ENCODE peak calls at places on chromosomes 7 and 10, in ten cellular contexts. G is HCT116, D is IMR-90, M is A549, K is heart left ventricle, T is upper lobe of left lung, H is right lobe of liver, W is HepG2, C is body of pancreas, X is gastrocnemius medialis. B is an unnamed sample.

GRCh38 chr10:78931333-78932083 is 137.3 kb upstream of the ZMIZ1 start:
- ATAC-seq in G (peak), D (peak), M (no peak), K (peak), T (no peak), H (no peak), W (no peak), C (no peak), X (peak), B (peak)

GRCh38 chr7:100642534-100642907 is 1.2 kb upstream of the TFR2 start:
- ATAC-seq in G (peak), D (no peak), M (peak), K (no peak), T (no peak), H (peak), W (peak), C (no peak), X (no peak), B (no peak)

GRCh38 chr7:21099432-21099831 is 312.7 kb upstream of the SP8 start:
- ATAC-seq in G (no peak), D (no peak), M (no peak), K (no peak), T (no peak), H (no peak), W (no peak), C (no peak), X (no peak), B (no peak)

GRCh38 chr10:12655940-12656339 is 306.6 kb downstream of the CAMK1D start:
- ATAC-seq in G (no peak), D (no peak), M (no peak), K (no peak), T (no peak), H (no peak), W (no peak), C (no peak), X (no peak), B (no peak)

GRCh38 chr7:48255046-48255445 is 83.8 kb downstream of the ABCA13 start:
- ATAC-seq in G (no peak), D (peak), M (no peak), K (no peak), T (no peak), H (no peak), W (no peak), C (no peak), X (no peak), B (no peak)

GRCh38 chr7:106862317-106863183 is 2.5 kb upstream of the PIK3CG start:
- ATAC-seq in G (no peak), D (peak), M (no peak), K (no peak), T (no peak), H (no peak), W (no peak), C (no peak), X (no peak), B (no peak)

GRCh38 chr10:103688451-103688850 is 166.9 kb downstream of the SH3PXD2A start:
- ATAC-seq in G (no peak), D (no peak), M (peak), K (no peak), T (no peak), H (no peak), W (no peak), C (no peak), X (no peak), B (no peak)

GRCh38 chr10:3251172-3251571 is 78.6 kb upstream of the PITRM1 start:
- ATAC-seq in G (no peak), D (no peak), M (no peak), K (no peak), T (no peak), H (no peak), W (no peak), C (no peak), X (no peak), B (no peak)

GRCh38 chr7:47435889-47436312 is 146.0 kb downstream of the TNS3 start:
- ATAC-seq in G (peak), D (peak), M (peak), K (peak), T (no peak), H (peak), W (peak), C (peak), X (peak), B (peak)

GRCh38 chr10:102769375-102770107 is 25.8 kb downstream of the WBP1L start:
- ATAC-seq in G (no peak), D (peak), M (peak), K (no peak), T (no peak), H (peak), W (peak), C (peak), X (no peak), B (no peak)

GRCh38 chr7:140977351-140978140 is 37.2 kb downstream of the MRPS33 start:
- ATAC-seq in G (no peak), D (no peak), M (no peak), K (no peak), T (no peak), H (no peak), W (no peak), C (no peak), X (no peak), B (no peak)

GRCh38 chr7:44213872-44214595 is 13.3 kb downstream of the YKT6 start:
- ATAC-seq in G (peak), D (peak), M (peak), K (no peak), T (no peak), H (peak), W (peak), C (peak), X (no peak), B (no peak)

GRCh38 chr10:35394411-35394851 is 58.1 kb downstream of the CCNY start:
- ATAC-seq in G (no peak), D (peak), M (no peak), K (no peak), T (peak), H (peak), W (no peak), C (no peak), X (no peak), B (no peak)

GRCh38 chr10:84497978-84498377 is 169.6 kb downstream of the CCSER2 start:
- ATAC-seq in G (no peak), D (no peak), M (no peak), K (no peak), T (no peak), H (peak), W (peak), C (peak), X (no peak), B (no peak)

GRCh38 chr7:155692317-155692716 is 47.9 kb downstream of the RBM33 start:
- ATAC-seq in G (no peak), D (no peak), M (no peak), K (no peak), T (no peak), H (peak), W (peak), C (peak), X (no peak), B (no peak)

GRCh38 chr7:780516-780915 is 51.8 kb upstream of the SUN1 start:
- ATAC-seq in G (no peak), D (no peak), M (no peak), K (peak), T (no peak), H (no peak), W (no peak), C (no peak), X (no peak), B (no peak)

GRCh38 chr10:63094405-63094804 is 38.7 kb upstream of the NRBF2 start:
- ATAC-seq in G (no peak), D (no peak), M (no peak), K (no peak), T (peak), H (no peak), W (no peak), C (no peak), X (no peak), B (no peak)

GRCh38 chr10:77832243-77832642 is 94.3 kb downstream of the DLG5 start:
- ATAC-seq in G (no peak), D (no peak), M (no peak), K (no peak), T (peak), H (no peak), W (no peak), C (no peak), X (peak), B (no peak)

GRCh38 chr7:55127622-55128081 is 108.8 kb downstream of the EGFR start:
- ATAC-seq in G (no peak), D (no peak), M (no peak), K (peak), T (peak), H (no peak), W (no peak), C (no peak), X (peak), B (no peak)

GRCh38 chr10:132929953-132930640 is 12.3 kb downstream of the CFAP46 start:
- ATAC-seq in G (no peak), D (no peak), M (no peak), K (no peak), T (no peak), H (no peak), W (no peak), C (no peak), X (no peak), B (no peak)

GRCh38 chr10:68647928-68648327 is 73.1 kb upstream of the CCAR1 start:
- ATAC-seq in G (no peak), D (peak), M (peak), K (no peak), T (no peak), H (no peak), W (no peak), C (peak), X (peak), B (peak)

GRCh38 chr7:157580324-157580723 is 243.5 kb downstream of the DNAJB6 start:
- ATAC-seq in G (no peak), D (no peak), M (no peak), K (no peak), T (no peak), H (no peak), W (no peak), C (no peak), X (no peak), B (no peak)

GRCh38 chr7:75739796-75740672 is 1.3 kb upstream of the HIP1 start:
- ATAC-seq in G (no peak), D (no peak), M (no peak), K (no peak), T (no peak), H (no peak), W (no peak), C (no peak), X (no peak), B (no peak)

GRCh38 chr10:47405829-47406547 is 21.9 kb upstream of the ZNF488 start:
- ATAC-seq in G (peak), D (no peak), M (peak), K (no peak), T (no peak), H (no peak), W (no peak), C (no peak), X (no peak), B (no peak)

GRCh38 chr7:98878365-98879197 is at the start of gene TRRAP:
- ATAC-seq in G (peak), D (peak), M (peak), K (peak), T (peak), H (peak), W (peak), C (peak), X (peak), B (peak)

GRCh38 chr7:158588085-158588877 is 658 bp upstream of the PTPRN2 start:
- ATAC-seq in G (peak), D (peak), M (peak), K (peak), T (no peak), H (no peak), W (peak), C (no peak), X (no peak), B (peak)

GRCh38 chr7:156999611-157000046 is 10.8 kb downstream of the MNX1 start:
- ATAC-seq in G (peak), D (no peak), M (no peak), K (no peak), T (peak), H (peak), W (peak), C (peak), X (no peak), B (no peak)

GRCh38 chr7:86969865-86970264 is 89.6 kb downstream of the ELAPOR2 start:
- ATAC-seq in G (no peak), D (no peak), M (no peak), K (no peak), T (no peak), H (no peak), W (no peak), C (no peak), X (no peak), B (no peak)

GRCh38 chr10:92108120-92108519 is 182.8 kb downstream of the CPEB3 start:
- ATAC-seq in G (no peak), D (no peak), M (no peak), K (no peak), T (no peak), H (peak), W (no peak), C (no peak), X (no peak), B (no peak)

GRCh38 chr7:47763063-47763974 is 181.4 kb upstream of the TNS3 start:
- ATAC-seq in G (peak), D (peak), M (peak), K (no peak), T (no peak), H (peak), W (peak), C (peak), X (peak), B (peak)

GRCh38 chr7:101179117-101179779 is 845 bp downstream of the NAT16 start:
- ATAC-seq in G (no peak), D (no peak), M (peak), K (no peak), T (no peak), H (no peak), W (no peak), C (no peak), X (no peak), B (no peak)

DNA sequence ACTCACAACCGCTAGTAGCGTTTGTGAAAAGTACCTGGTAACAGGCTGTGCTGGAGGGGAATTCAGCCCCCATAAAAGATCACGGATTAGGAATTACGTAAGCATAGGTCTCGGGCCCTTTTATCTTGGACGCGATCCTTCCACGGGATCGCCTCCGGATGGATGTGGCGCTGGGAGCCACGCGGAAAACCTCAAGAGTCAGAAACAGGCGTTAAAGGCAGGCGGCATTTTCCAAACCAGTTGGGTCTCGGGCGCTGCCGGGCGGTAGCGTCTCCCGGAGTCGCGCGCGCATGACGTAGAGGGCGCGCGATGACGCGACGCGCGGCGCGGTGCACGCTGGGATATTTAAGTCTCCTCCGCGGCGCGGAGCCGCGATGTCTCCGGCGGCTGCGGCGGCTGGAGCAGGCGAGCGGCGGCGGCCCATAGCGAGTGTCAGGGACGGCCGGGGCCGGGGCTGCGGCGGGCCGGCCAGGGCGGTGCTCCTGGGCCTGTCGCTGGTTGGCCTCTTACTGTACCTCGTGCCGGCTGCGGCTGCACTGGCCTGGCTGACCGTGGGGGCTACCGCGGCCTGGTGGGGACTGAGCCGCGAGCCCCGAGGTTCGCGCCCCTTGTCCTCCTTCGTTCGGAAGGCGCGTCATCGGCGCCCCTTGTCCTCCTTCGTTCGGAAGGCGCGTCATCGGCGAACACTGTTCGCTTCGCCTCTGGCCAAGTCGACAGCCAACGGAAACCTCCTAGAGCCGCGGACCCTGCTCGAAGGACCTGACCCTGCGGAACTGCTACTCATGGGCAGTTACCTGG is at the start of gene POM121:
- ATAC-seq in G (peak), D (peak), M (peak), K (peak), T (peak), H (peak), W (peak), C (peak), X (peak), B (peak)
- TF ChIP-seq POLR2A in G (peak), D (peak), M (peak), K (no peak), T (peak), H (peak), W (peak), C (peak), X (peak), B (no peak)

DNA sequence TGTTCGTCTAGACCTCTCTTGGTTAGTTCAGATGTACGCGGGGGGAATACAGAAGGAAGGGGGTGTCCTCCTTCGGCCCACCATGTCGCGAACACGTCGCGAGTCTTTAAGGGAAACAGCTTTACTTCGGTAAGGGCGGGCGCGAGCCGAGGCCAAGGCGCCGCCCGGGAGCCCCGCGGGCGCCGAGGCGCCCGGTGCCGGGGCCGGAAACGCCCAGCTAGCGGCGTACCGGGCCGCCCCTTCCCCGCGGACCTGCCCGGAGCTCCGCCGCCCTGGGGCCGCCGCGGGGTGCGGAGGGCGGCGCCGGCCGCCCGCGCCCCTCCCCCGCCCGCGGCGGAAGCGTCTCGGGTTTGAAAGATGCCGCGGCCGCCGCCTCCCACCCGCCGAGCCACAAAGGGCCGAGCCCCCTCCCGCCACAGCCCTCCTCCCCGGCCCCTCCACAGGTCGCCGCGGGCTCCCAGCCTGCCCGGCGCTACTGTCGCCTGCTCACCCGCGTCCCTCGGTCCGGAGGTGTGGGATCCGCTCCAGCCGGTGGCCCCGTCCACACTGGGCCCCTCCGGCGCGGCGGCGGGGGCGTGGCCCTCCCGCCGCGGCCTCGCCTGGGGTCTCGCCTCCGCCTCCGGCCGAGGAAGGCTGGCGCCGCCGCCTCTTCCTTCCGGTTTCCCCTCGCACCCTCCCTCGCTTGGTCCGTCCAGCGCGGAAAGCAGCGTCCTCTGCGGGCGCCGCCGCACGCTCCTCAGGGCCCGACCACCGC is at the start of gene KBTBD2:
- ATAC-seq in G (peak), D (peak), M (peak), K (peak), T (peak), H (peak), W (peak), C (peak), X (peak), B (peak)
- TF ChIP-seq POLR2A in G (no peak), D (peak), M (peak), K (no peak), T (no peak), H (peak), W (peak), C (no peak), X (peak), B (peak)

GRCh38 chr7:39623312-39624201 is at the start of gene RALA:
- ATAC-seq in G (peak), D (peak), M (peak), K (peak), T (peak), H (peak), W (peak), C (peak), X (peak), B (peak)
- TF ChIP-seq POLR2A in G (peak), D (peak), M (peak), K (no peak), T (peak), H (peak), W (peak), C (peak), X (peak), B (peak)

DNA sequence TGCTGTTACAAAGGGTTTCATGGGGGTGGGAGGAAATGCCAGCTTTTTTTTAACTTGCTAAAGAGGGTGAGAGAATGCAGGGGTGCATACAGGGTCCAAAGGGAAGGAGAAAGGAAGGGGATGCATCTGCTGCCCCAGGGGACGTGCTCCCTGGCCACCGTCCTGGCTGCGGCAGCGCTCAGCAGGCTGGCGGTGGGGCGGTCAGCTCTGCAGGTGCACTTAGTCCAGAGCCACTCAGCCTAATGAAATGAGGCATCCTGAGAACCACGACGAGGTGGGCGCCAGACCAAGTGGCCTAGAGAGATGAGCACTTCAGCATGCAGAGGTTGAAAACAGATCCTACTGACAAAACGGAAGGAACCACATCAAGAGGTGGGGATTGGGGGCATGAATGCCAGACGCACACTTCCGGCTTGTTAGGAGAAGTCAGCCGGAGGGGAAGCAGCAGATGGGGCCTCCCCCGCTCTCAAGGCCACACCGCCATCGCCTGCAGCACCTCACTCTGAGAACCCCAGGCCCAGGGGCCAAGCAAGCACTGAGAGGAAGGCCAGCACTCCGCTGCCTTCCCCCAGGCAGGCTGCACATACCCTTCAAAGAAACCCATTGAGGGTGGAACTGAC is 94.5 kb downstream of the MAD1L1 start:
- ATAC-seq in G (no peak), D (no peak), M (no peak), K (no peak), T (no peak), H (no peak), W (no peak), C (no peak), X (no peak), B (no peak)
- TF ChIP-seq POLR2A in G (no peak), D (no peak), M (no peak), K (no peak), T (no peak), H (no peak), W (no peak), C (no peak), X (no peak), B (no peak)

DNA sequence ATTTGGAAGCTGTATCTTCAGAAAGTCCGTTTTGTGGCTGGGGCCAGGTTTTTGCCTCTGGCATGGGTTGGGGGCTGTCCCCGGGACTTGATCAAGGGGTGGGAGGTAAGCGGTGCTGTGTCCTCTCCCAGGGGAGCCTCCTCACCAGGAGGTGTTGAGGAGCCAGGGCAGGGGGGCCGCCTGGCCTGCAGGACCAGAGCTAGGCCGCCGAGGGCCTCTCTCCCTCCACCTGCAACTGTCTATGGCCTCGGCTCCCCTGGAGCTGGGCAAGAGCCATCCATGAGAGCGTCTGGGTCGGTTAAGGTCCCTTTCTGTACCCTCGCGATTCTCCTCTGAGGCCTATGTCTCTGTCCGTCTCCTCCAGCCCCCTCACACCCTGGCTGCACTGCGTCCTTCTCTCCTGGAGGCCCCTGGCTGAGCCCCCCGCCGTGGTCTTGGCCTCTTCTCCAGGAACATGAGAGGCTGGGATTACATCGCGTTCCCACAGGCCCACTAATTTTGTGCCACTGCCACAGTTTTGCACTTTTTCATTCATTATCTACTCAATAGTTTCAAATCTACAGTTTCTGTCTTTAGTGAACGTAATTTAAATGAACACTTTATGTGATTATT is 20.6 kb downstream of the CALML5 start:
- ATAC-seq in G (no peak), D (no peak), M (no peak), K (no peak), T (no peak), H (peak), W (peak), C (no peak), X (no peak), B (no peak)
- TF ChIP-seq POLR2A in G (no peak), D (no peak), M (no peak), K (no peak), T (no peak), H (no peak), W (no peak), C (no peak), X (no peak), B (no peak)